ENCODE peak calls at places on chromosome 19, in four cellular contexts. One of them, this sample, is unnamed.

GRCh38 chr19:46482645-46483044 is 11.3 kb upstream of the PNMA8A start:
- DNase-seq in left ventricle myocardium superior: no peak
- DNase-seq in activated effector memory CD4-positive, alpha-beta T cell treated with Interleukin-2 at 50 U/mL for 16 hours: no peak
- DNase-seq in foreskin keratinocyte: peak; percentile 48
- DNase-seq in this sample: no peak

GRCh38 chr19:49862411-49863253 is 4.7 kb downstream of the PNKP start:
- DNase-seq in left ventricle myocardium superior: peak; percentile 47
- DNase-seq in foreskin keratinocyte: no peak
- DNase-seq in activated effector memory CD4-positive, alpha-beta T cell treated with Interleukin-2 at 50 U/mL for 16 hours: no peak
- DNase-seq in this sample: peak; percentile 87

GRCh38 chr19:42086770-42087550 is 11.0 kb downstream of the ZNF574 start:
- DNase-seq in foreskin keratinocyte: no peak
- DNase-seq in activated effector memory CD4-positive, alpha-beta T cell treated with Interleukin-2 at 50 U/mL for 16 hours: no peak
- DNase-seq in left ventricle myocardium superior: no peak
- DNase-seq in this sample: no peak

GRCh38 chr19:6732803-6733337 is 4.5 kb downstream of the GPR108 start:
- DNase-seq in left ventricle myocardium superior: no peak
- DNase-seq in activated effector memory CD4-positive, alpha-beta T cell treated with Interleukin-2 at 50 U/mL for 16 hours: no peak
- DNase-seq in foreskin keratinocyte: no peak
- DNase-seq in this sample: no peak

GRCh38 chr19:56105090-56105701 is 15.9 kb downstream of the ZNF787 start:
- DNase-seq in left ventricle myocardium superior: peak; percentile 80
- DNase-seq in activated effector memory CD4-positive, alpha-beta T cell treated with Interleukin-2 at 50 U/mL for 16 hours: no peak
- DNase-seq in foreskin keratinocyte: peak; percentile 45
- DNase-seq in this sample: peak; percentile 97

GRCh38 chr19:48506138-48506733 is 5.4 kb downstream of the LMTK3 start:
- DNase-seq in left ventricle myocardium superior: no peak
- DNase-seq in activated effector memory CD4-positive, alpha-beta T cell treated with Interleukin-2 at 50 U/mL for 16 hours: no peak
- DNase-seq in foreskin keratinocyte: no peak
- DNase-seq in this sample: peak; percentile 70

GRCh38 chr19:2327773-2328400 is 499 bp downstream of the LSM7 start:
- DNase-seq in foreskin keratinocyte: peak; percentile 80
- DNase-seq in left ventricle myocardium superior: no peak
- DNase-seq in activated effector memory CD4-positive, alpha-beta T cell treated with Interleukin-2 at 50 U/mL for 16 hours: peak; percentile 33
- DNase-seq in this sample: no peak

GRCh38 chr19:13978306-13978705 is 26.0 kb downstream of the DCAF15 start:
- DNase-seq in left ventricle myocardium superior: peak; percentile 92
- DNase-seq in foreskin keratinocyte: peak; percentile 36
- DNase-seq in activated effector memory CD4-positive, alpha-beta T cell treated with Interleukin-2 at 50 U/mL for 16 hours: no peak
- DNase-seq in this sample: no peak

GRCh38 chr19:1252221-1252817 is 3.9 kb downstream of the MIDN start:
- DNase-seq in left ventricle myocardium superior: peak; percentile 94
- DNase-seq in foreskin keratinocyte: peak; percentile 90
- DNase-seq in activated effector memory CD4-positive, alpha-beta T cell treated with Interleukin-2 at 50 U/mL for 16 hours: peak; percentile 59
- DNase-seq in this sample: no peak

GRCh38 chr19:8212212-8212611 is 3.0 kb downstream of the CERS4 start:
- DNase-seq in activated effector memory CD4-positive, alpha-beta T cell treated with Interleukin-2 at 50 U/mL for 16 hours: no peak
- DNase-seq in foreskin keratinocyte: no peak
- DNase-seq in left ventricle myocardium superior: no peak
- DNase-seq in this sample: no peak

GRCh38 chr19:32010071-32010470 is 335.3 kb upstream of the ZNF507 start:
- DNase-seq in left ventricle myocardium superior: no peak
- DNase-seq in foreskin keratinocyte: no peak
- DNase-seq in activated effector memory CD4-positive, alpha-beta T cell treated with Interleukin-2 at 50 U/mL for 16 hours: no peak
- DNase-seq in this sample: no peak

GRCh38 chr19:13024958-13025653 is 29.8 kb downstream of the NFIX start:
- DNase-seq in left ventricle myocardium superior: peak; percentile 47
- DNase-seq in foreskin keratinocyte: no peak
- DNase-seq in activated effector memory CD4-positive, alpha-beta T cell treated with Interleukin-2 at 50 U/mL for 16 hours: no peak
- DNase-seq in this sample: no peak

GRCh38 chr19:11626252-11626651 is 29.0 kb downstream of the ZNF627 start:
- DNase-seq in left ventricle myocardium superior: no peak
- DNase-seq in foreskin keratinocyte: no peak
- DNase-seq in activated effector memory CD4-positive, alpha-beta T cell treated with Interleukin-2 at 50 U/mL for 16 hours: no peak
- DNase-seq in this sample: no peak

GRCh38 chr19:7562646-7563393 is 27.3 kb downstream of the PNPLA6 start:
- DNase-seq in foreskin keratinocyte: no peak
- DNase-seq in left ventricle myocardium superior: no peak
- DNase-seq in activated effector memory CD4-positive, alpha-beta T cell treated with Interleukin-2 at 50 U/mL for 16 hours: no peak
- DNase-seq in this sample: peak; percentile 22

GRCh38 chr19:2266183-2266993 is 10.2 kb upstream of the JSRP1 start:
- DNase-seq in foreskin keratinocyte: no peak
- DNase-seq in activated effector memory CD4-positive, alpha-beta T cell treated with Interleukin-2 at 50 U/mL for 16 hours: no peak
- DNase-seq in left ventricle myocardium superior: peak; percentile 92
- DNase-seq in this sample: no peak

GRCh38 chr19:48933382-48933932 is at the start of gene DHDH:
- DNase-seq in activated effector memory CD4-positive, alpha-beta T cell treated with Interleukin-2 at 50 U/mL for 16 hours: peak; percentile 85
- DNase-seq in foreskin keratinocyte: peak; percentile 87
- DNase-seq in left ventricle myocardium superior: peak; percentile 78
- DNase-seq in this sample: peak; percentile 77

GRCh38 chr19:55519461-55520311 is 17.2 kb downstream of the SBK2 start:
- DNase-seq in activated effector memory CD4-positive, alpha-beta T cell treated with Interleukin-2 at 50 U/mL for 16 hours: no peak
- DNase-seq in left ventricle myocardium superior: no peak
- DNase-seq in foreskin keratinocyte: peak; percentile 83
- DNase-seq in this sample: no peak

GRCh38 chr19:49148784-49149651 is 6.2 kb downstream of the HRC start:
- DNase-seq in left ventricle myocardium superior: peak; percentile 98
- DNase-seq in foreskin keratinocyte: peak; percentile 90
- DNase-seq in activated effector memory CD4-positive, alpha-beta T cell treated with Interleukin-2 at 50 U/mL for 16 hours: peak; percentile 50
- DNase-seq in this sample: peak; percentile 98

GRCh38 chr19:45163156-45163555 is 2.4 kb upstream of the NKPD1 start:
- DNase-seq in foreskin keratinocyte: no peak
- DNase-seq in activated effector memory CD4-positive, alpha-beta T cell treated with Interleukin-2 at 50 U/mL for 16 hours: no peak
- DNase-seq in left ventricle myocardium superior: no peak
- DNase-seq in this sample: no peak

GRCh38 chr19:36420961-36421748 is 2.7 kb upstream of the ZFP82 start:
- DNase-seq in foreskin keratinocyte: no peak
- DNase-seq in left ventricle myocardium superior: peak; percentile 69
- DNase-seq in activated effector memory CD4-positive, alpha-beta T cell treated with Interleukin-2 at 50 U/mL for 16 hours: no peak
- DNase-seq in this sample: no peak

GRCh38 chr19:35784401-35785086 is 9.2 kb downstream of the ARHGAP33 start:
- DNase-seq in left ventricle myocardium superior: no peak
- DNase-seq in foreskin keratinocyte: no peak
- DNase-seq in activated effector memory CD4-positive, alpha-beta T cell treated with Interleukin-2 at 50 U/mL for 16 hours: no peak
- DNase-seq in this sample: no peak

GRCh38 chr19:30394481-30395151 is 22.4 kb downstream of the ZNF536 start:
- DNase-seq in activated effector memory CD4-positive, alpha-beta T cell treated with Interleukin-2 at 50 U/mL for 16 hours: no peak
- DNase-seq in foreskin keratinocyte: no peak
- DNase-seq in left ventricle myocardium superior: no peak
- DNase-seq in this sample: no peak

GRCh38 chr19:31127132-31127967 is 221.9 kb downstream of the TSHZ3 start:
- DNase-seq in activated effector memory CD4-positive, alpha-beta T cell treated with Interleukin-2 at 50 U/mL for 16 hours: no peak
- DNase-seq in foreskin keratinocyte: peak; percentile 67
- DNase-seq in left ventricle myocardium superior: no peak
- DNase-seq in this sample: no peak

GRCh38 chr19:42683917-42684513 is 56.3 kb downstream of the PSG3 start:
- DNase-seq in foreskin keratinocyte: peak; percentile 18
- DNase-seq in left ventricle myocardium superior: no peak
- DNase-seq in activated effector memory CD4-positive, alpha-beta T cell treated with Interleukin-2 at 50 U/mL for 16 hours: no peak
- DNase-seq in this sample: no peak

This sample was measured in HuH-7.5.